ENCODE peak calls at places on chromosomes 3 and 15, in four cellular contexts. P is neural progenitor cell, F is lower lobe of right lung, D is breast epithelium. K is an unnamed sample.

GRCh38 chr3:12400795-12401194 is 83.5 kb upstream of the TSEN2 start:
- DNase-seq in P (no peak), D (no peak), F (no peak), K (no peak)

GRCh38 chr15:99485153-99485947 is 80.4 kb upstream of the MEF2A start:
- DNase-seq in P (no peak), F (no peak), D (no peak), K (no peak)

GRCh38 chr3:99783009-99783573 is 34.6 kb upstream of the CMSS1 start:
- DNase-seq in F (no peak), D (no peak), P (no peak), K (no peak)

GRCh38 chr3:13497386-13497785 is 17.3 kb downstream of the HDAC11 start:
- DNase-seq in F (no peak), P (no peak), D (no peak), K (no peak)

GRCh38 chr15:57595011-57595866 is 3.5 kb downstream of the MYZAP start:
- DNase-seq in P (no peak), F (no peak), D (no peak), K (no peak)

GRCh38 chr15:66772967-66773873 is 71.2 kb downstream of the SMAD6 start:
- DNase-seq in F (no peak), D (no peak), P (peak; percentile 74), K (no peak)

GRCh38 chr3:71226565-71227281 is 356.8 kb downstream of the FOXP1 start:
- DNase-seq in P (no peak), F (peak; percentile 50), D (no peak), K (no peak)

GRCh38 chr3:143334231-143334630 is 214.7 kb downstream of the CHST2 start:
- DNase-seq in D (no peak), F (no peak), P (no peak), K (no peak)

GRCh38 chr3:99875925-99876781 is 58.5 kb downstream of the CMSS1 start:
- DNase-seq in F (peak; percentile 89), P (peak; percentile 97), D (peak; percentile 62), K (peak; percentile 91)

GRCh38 chr15:58877999-58878825 is 55.3 kb downstream of the SLTM start:
- DNase-seq in P (no peak), D (no peak), F (no peak), K (no peak)

GRCh38 chr3:64586977-64587376 is 100.8 kb downstream of the ADAMTS9 start:
- DNase-seq in P (no peak), F (no peak), D (no peak), K (no peak)

GRCh38 chr3:54822206-54822605 is 105.7 kb downstream of the LRTM1 start:
- DNase-seq in F (no peak), D (no peak), P (no peak), K (no peak)

GRCh38 chr3:166071831-166072230 is 234.6 kb upstream of the BCHE start:
- DNase-seq in F (no peak), P (no peak), D (no peak), K (no peak)

GRCh38 chr15:26806161-26806560 is 33.3 kb upstream of the GABRB3 start:
- DNase-seq in D (no peak), P (no peak), F (no peak), K (no peak)

GRCh38 chr3:145696011-145696410 is 465.0 kb downstream of the PLOD2 start:
- DNase-seq in F (no peak), P (no peak), D (no peak), K (no peak)

GRCh38 chr15:101047301-101047781 is 128.2 kb downstream of the LRRK1 start:
- DNase-seq in D (peak; percentile 44), P (peak; percentile 53), F (peak; percentile 35), K (peak; percentile 48)

GRCh38 chr15:85007741-85008140 is 26.1 kb downstream of the PDE8A start:
- DNase-seq in D (no peak), P (no peak), F (no peak), K (no peak)

GRCh38 chr3:43155464-43156121 is 49.7 kb upstream of the POMGNT2 start:
- DNase-seq in D (no peak), F (no peak), P (peak; percentile 77), K (no peak)

GRCh38 chr3:197486861-197487260 is 68.9 kb downstream of the BDH1 start:
- DNase-seq in F (no peak), D (no peak), P (no peak), K (no peak)

GRCh38 chr3:172904817-172905479 is 154.4 kb downstream of the ECT2 start:
- DNase-seq in F (no peak), P (no peak), D (no peak), K (no peak)

GRCh38 chr3:135966349-135966695 is 794 bp downstream of the PPP2R3A start:
- DNase-seq in P (peak; percentile 73), F (no peak), D (no peak), K (no peak)

GRCh38 chr3:103134023-103134724 is 699.4 kb downstream of the ZPLD1 start:
- DNase-seq in P (no peak), D (no peak), F (no peak), K (no peak)

GRCh38 chr15:44536298-44536961 is 517 bp upstream of the EIF3J start:
- DNase-seq in F (peak; percentile 91), D (peak; percentile 87), P (peak; percentile 95), K (peak; percentile 94)

GRCh38 chr3:169283902-169284451 is 379.5 kb downstream of the MECOM start:
- DNase-seq in P (no peak), D (no peak), F (no peak), K (no peak)

GRCh38 chr15:100910119-100910518 is 9.0 kb upstream of the LRRK1 start:
- DNase-seq in P (peak; percentile 43), F (no peak), D (no peak), K (no peak)

GRCh38 chr3:17466028-17466427 is 276.4 kb downstream of the TBC1D5 start:
- DNase-seq in D (no peak), F (no peak), P (no peak), K (no peak)

GRCh38 chr3:177320765-177321247 is 123.5 kb upstream of the TBL1XR1 start:
- DNase-seq in D (no peak), P (no peak), F (no peak), K (no peak)

GRCh38 chr3:193240850-193241706 is at the start of gene PLAAT1:
- DNase-seq in D (no peak), F (peak; percentile 77), P (peak; percentile 89), K (peak; percentile 83)

GRCh38 chr3:114083112-114083511 is 26.6 kb downstream of the QTRT2 start:
- DNase-seq in F (no peak), P (no peak), D (no peak), K (no peak)

GRCh38 chr3:114081022-114081421 is 24.5 kb downstream of the QTRT2 start:
- DNase-seq in F (no peak), D (no peak), P (no peak), K (no peak)

GRCh38 chr3:114078126-114078525 is 21.6 kb downstream of the QTRT2 start:
- DNase-seq in F (no peak), P (no peak), D (no peak), K (no peak)

GRCh38 chr3:114079761-114080160 is 23.2 kb downstream of the QTRT2 start:
- DNase-seq in F (no peak), P (no peak), D (no peak), K (no peak)

DNA sequence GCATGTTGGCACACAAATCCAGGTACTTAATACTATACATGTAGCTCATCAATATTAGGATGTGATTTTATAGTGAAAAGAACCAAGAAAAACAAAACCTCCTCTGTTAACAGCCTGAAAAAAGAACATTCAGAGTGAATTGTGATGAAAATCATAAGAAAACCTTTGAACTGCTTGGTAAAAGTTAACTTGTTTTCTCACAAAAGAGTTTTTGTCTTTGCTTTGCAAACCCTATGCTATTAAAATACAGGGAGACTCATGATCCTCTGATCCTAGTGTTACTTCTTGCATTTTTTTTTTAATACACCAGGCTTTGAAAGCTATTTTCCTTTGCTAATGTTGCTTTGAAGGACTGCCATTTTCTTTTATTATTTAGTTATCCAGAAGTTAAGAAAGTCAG is 23.7 kb downstream of the QTRT2 start:
- DNase-seq in F (no peak), D (no peak), P (no peak), K (no peak)
- TF ChIP-seq CTCF in F (no peak), D (no peak), P (no peak), K (no peak)

GRCh38 chr3:126287536-126288181 is 69.5 kb downstream of the KLF15 start:
- DNase-seq in P (peak; percentile 89), D (no peak), F (peak; percentile 77), K (peak; percentile 82)
- H3K4me3 ChIP-seq in P (peak overlapping the region; percentile 43), D (peak overlapping the region; percentile 68), F (peak overlapping the region; percentile 52), K (peak overlapping the region; percentile 47)

GRCh38 chr3:133662256-133662773 is 574 bp upstream of the TOPBP1 start:
- DNase-seq in F (no peak), D (no peak), P (peak; percentile 15), K (no peak)
- TF ChIP-seq CTCF in F (no peak), D (no peak), P (no peak), K (no peak)

GRCh38 chr15:89101302-89102191 is 13.3 kb downstream of the ABHD2 start:
- DNase-seq in F (peak; percentile 76), P (no peak), D (peak; percentile 67), K (peak; percentile 76)
- H3K4me3 ChIP-seq in F (no peak overlapping the region), P (no peak overlapping the region), D (no peak overlapping the region), K (no peak overlapping the region)

K was measured in upper lobe of right lung.